ENCODE peak calls at places on chromosomes 3 and 15, in eight cellular contexts. I, T, C, E, D, K, O and Q are unnamed samples.
A peak's percentile ranks its signal among the peaks of the same experiment; 100 is the strongest.

GRCh38 chr3:46559030-46559704 is 6.9 kb downstream of the LRRC2 start:
- DNase-seq in O (no peak), T (no peak), E (no peak), C (no peak), K (peak; percentile 21), D (no peak), I (no peak), Q (no peak)

GRCh38 chr3:107438671-107439070 is 61.4 kb downstream of the CCDC54 start:
- DNase-seq in K (no peak), T (no peak), D (no peak), C (no peak), E (no peak), I (no peak), O (no peak), Q (no peak)

GRCh38 chr3:187125319-187126031 is 13.8 kb downstream of the RPL39L start:
- DNase-seq in K (peak; percentile 81), D (no peak), I (no peak), O (no peak), C (no peak), E (no peak), T (no peak), Q (no peak)

GRCh38 chr3:186171528-186171927 is 62.6 kb upstream of the ETV5 start:
- DNase-seq in D (no peak), C (no peak), O (no peak), I (no peak), K (no peak), E (no peak), T (no peak), Q (no peak)

GRCh38 chr3:146968204-146968651 is 363.1 kb upstream of the PLSCR5 start:
- DNase-seq in C (no peak), K (no peak), D (no peak), I (peak; percentile 89), O (no peak), T (no peak), E (no peak), Q (no peak)

GRCh38 chr3:140447136-140447535 is 230.7 kb upstream of the TRIM42 start:
- DNase-seq in K (no peak), D (no peak), E (no peak), I (no peak), T (no peak), C (no peak), O (no peak), Q (no peak)

GRCh38 chr3:134708671-134709070 is 57.8 kb upstream of the KY start:
- DNase-seq in D (no peak), C (no peak), E (no peak), I (no peak), O (no peak), T (no peak), K (no peak), Q (no peak)

GRCh38 chr3:181358555-181358954 is 353.2 kb upstream of the SOX2 start:
- DNase-seq in K (no peak), E (no peak), T (no peak), C (no peak), I (no peak), O (no peak), D (no peak), Q (no peak)

GRCh38 chr3:129966876-129967275 is 7.6 kb upstream of the TRH start:
- DNase-seq in E (no peak), I (no peak), D (no peak), K (no peak), C (no peak), T (no peak), O (no peak), Q (no peak)

GRCh38 chr3:133161666-133162065 is 123.5 kb downstream of the TMEM108 start:
- DNase-seq in D (no peak), E (no peak), T (no peak), O (no peak), K (no peak), C (no peak), I (no peak), Q (no peak)

GRCh38 chr3:136954980-136955780 is 2.6 kb upstream of the IL20RB start:
- DNase-seq in E (no peak), C (no peak), I (no peak), K (no peak), D (no peak), T (no peak), O (no peak), Q (no peak)

GRCh38 chr3:79369306-79369705 is 398.5 kb downstream of the ROBO1 start:
- DNase-seq in E (no peak), D (no peak), T (no peak), K (no peak), C (no peak), I (peak; percentile 6), O (no peak), Q (no peak)

GRCh38 chr3:28575748-28576589 is 227.3 kb upstream of the AZI2 start:
- DNase-seq in C (no peak), E (peak; percentile 56), I (peak; percentile 18), D (no peak), K (no peak), O (no peak), T (no peak), Q (no peak)

GRCh38 chr3:39104961-39105686 is 2.3 kb downstream of the GORASP1 start:
- DNase-seq in C (no peak), E (no peak), T (no peak), D (no peak), K (no peak), O (no peak), I (no peak), Q (no peak)

GRCh38 chr15:100340721-100341661 is 784 bp downstream of the ADAMTS17 start:
- DNase-seq in T (no peak), C (no peak), D (no peak), K (peak; percentile 43), O (no peak), E (peak; percentile 61), I (no peak), Q (no peak)

GRCh38 chr3:126995926-126996512 is 13.1 kb downstream of the PLXNA1 start:
- DNase-seq in C (no peak), K (no peak), I (no peak), E (no peak), T (no peak), O (no peak), D (no peak), Q (no peak)
- H3K27ac ChIP-seq in C (no peak overlapping the region), K (no peak overlapping the region), I (no peak overlapping the region), E (no peak overlapping the region), T (no peak overlapping the region), O (no peak overlapping the region), D (no peak overlapping the region), Q (no peak overlapping the region)

DNA sequence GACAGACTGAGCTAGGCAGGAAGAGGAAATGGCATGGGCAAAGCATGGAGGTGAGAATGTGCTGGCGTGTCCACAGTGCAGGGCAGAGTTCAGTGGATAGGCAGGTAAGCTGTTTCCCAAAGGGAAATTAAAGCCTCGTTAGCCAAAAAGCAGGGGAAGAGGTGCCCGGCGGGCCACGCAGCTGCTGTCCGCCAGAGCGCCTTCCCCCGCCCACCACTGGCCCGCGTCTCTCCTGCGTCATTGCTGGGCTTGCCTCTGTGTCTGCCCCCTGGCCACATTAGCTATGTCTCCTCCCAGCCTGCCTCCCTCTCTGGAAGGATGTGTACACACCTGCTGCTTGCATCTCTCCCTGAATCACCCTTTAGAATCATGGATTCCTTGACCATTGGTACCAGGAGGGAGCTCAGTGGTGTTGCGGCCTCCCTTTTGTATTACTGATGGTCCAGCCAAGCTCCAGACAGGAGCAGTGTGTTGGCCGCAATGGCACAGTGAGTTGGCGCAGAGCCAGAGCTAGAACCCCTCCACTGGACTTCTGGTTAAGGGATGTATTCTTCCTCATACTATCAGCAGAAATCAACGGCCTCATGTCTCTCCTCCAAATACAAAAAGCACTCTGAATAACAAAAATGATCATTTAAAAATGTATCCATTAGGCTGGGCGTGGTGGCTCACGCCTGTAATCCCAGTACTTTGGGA is 26.6 kb downstream of the SLC28A1 start:
- DNase-seq in E (peak; percentile 59), I (no peak), D (no peak), C (no peak), O (peak; percentile 71), K (no peak), T (no peak), Q (no peak)
- H3K27ac ChIP-seq in E (peak overlapping the region; percentile 86), I (peak overlapping the region; percentile 99), D (peak overlapping the region; percentile 99), C (peak overlapping the region; percentile 71), O (peak overlapping the region; percentile 86), K (no peak overlapping the region), T (no peak overlapping the region), Q (peak overlapping the region; percentile 91)

GRCh38 chr3:71778353-71778752 is 6.6 kb downstream of the PROK2 start:
- DNase-seq in T (no peak), K (no peak), I (no peak), D (no peak), O (no peak), C (no peak), E (no peak), Q (no peak)

GRCh38 chr3:71776543-71776942 is 8.4 kb downstream of the PROK2 start:
- DNase-seq in T (no peak), I (no peak), D (no peak), E (no peak), O (no peak), C (no peak), K (no peak), Q (no peak)

GRCh38 chr3:71779674-71780377 is 5.1 kb downstream of the PROK2 start:
- DNase-seq in D (no peak), E (no peak), O (no peak), I (no peak), T (peak; percentile 79), C (no peak), K (no peak), Q (no peak)

GRCh38 chr3:71784201-71784913 is 591 bp downstream of the PROK2 start:
- DNase-seq in D (no peak), E (no peak), C (no peak), T (no peak), I (no peak), O (no peak), K (no peak), Q (no peak)

GRCh38 chr3:71780430-71780829 is 4.5 kb downstream of the PROK2 start:
- DNase-seq in T (no peak), I (no peak), E (no peak), C (no peak), O (no peak), D (no peak), K (no peak), Q (no peak)
- H3K27ac ChIP-seq in T (peak overlapping the region; percentile 85), I (no peak overlapping the region), E (no peak overlapping the region), C (no peak overlapping the region), O (no peak overlapping the region), D (no peak overlapping the region), K (no peak overlapping the region), Q (no peak overlapping the region)

GRCh38 chr15:78313383-78313782 is 14.0 kb upstream of the SKIC8 start:
- DNase-seq in K (no peak), O (no peak), E (no peak), D (no peak), C (no peak), T (no peak), I (no peak), Q (no peak)

GRCh38 chr15:78317145-78317836 is 17.9 kb upstream of the SKIC8 start:
- DNase-seq in O (no peak), E (peak; percentile 26), T (no peak), I (peak; percentile 9), K (no peak), D (peak; percentile 42), C (no peak), Q (no peak)

GRCh38 chr15:78314181-78314581 is 14.8 kb upstream of the SKIC8 start:
- DNase-seq in O (no peak), C (no peak), T (no peak), I (no peak), E (no peak), K (no peak), D (no peak), Q (no peak)

GRCh38 chr15:78315686-78316085 is 16.3 kb upstream of the SKIC8 start:
- DNase-seq in T (no peak), I (no peak), D (no peak), O (no peak), K (no peak), E (no peak), C (no peak), Q (no peak)

GRCh38 chr15:78316211-78317077 is 17.0 kb upstream of the SKIC8 start:
- DNase-seq in E (peak; percentile 19), O (no peak), I (no peak), T (no peak), K (no peak), C (no peak), D (peak; percentile 31), Q (no peak)
- H3K27ac ChIP-seq in E (no peak overlapping the region), O (no peak overlapping the region), I (no peak overlapping the region), T (no peak overlapping the region), K (no peak overlapping the region), C (peak overlapping the region; percentile 23), D (no peak overlapping the region), Q (no peak overlapping the region)